ENCODE peak calls at places on chromosomes 13 and 19, in six cellular contexts. P is left ventricle myocardium superior, J is AG20443, V is SW480, Q is amygdala, U is astrocyte of the hippocampus. D is an unnamed sample.

GRCh38 chr19:2053601-2054389 is 2.8 kb upstream of the MKNK2 start:
- DNase-seq in P (peak), J (no peak), V (no peak), Q (peak), U (no peak), D (peak)

GRCh38 chr13:98992355-98992754 is 14.5 kb upstream of the DOCK9 start:
- DNase-seq in P (no peak), J (no peak), V (no peak), Q (no peak), U (no peak), D (no peak)

GRCh38 chr19:8126008-8126407 is 23.4 kb downstream of the FBN3 start:
- DNase-seq in P (no peak), J (no peak), V (no peak), Q (no peak), U (no peak), D (no peak)

GRCh38 chr19:38892841-38893240 is 6.6 kb downstream of the SIRT2 start:
- DNase-seq in P (no peak), J (no peak), V (no peak), Q (no peak), U (no peak), D (no peak)

GRCh38 chr19:50311723-50312635 is 17.2 kb downstream of the KCNC3 start:
- DNase-seq in P (no peak), J (peak), V (peak), Q (no peak), U (peak), D (no peak)

GRCh38 chr19:24074720-24075119 is 12.3 kb upstream of the ZNF254 start:
- DNase-seq in P (no peak), J (no peak), V (no peak), Q (no peak), U (no peak), D (peak)

GRCh38 chr13:77729502-77730221 is 32.2 kb downstream of the SLAIN1 start:
- DNase-seq in P (no peak), J (no peak), V (no peak), Q (no peak), U (no peak), D (no peak)

GRCh38 chr19:11273989-11274388 is 11.7 kb upstream of the DOCK6 start:
- DNase-seq in P (no peak), J (no peak), V (no peak), Q (no peak), U (no peak), D (no peak)

GRCh38 chr19:55641376-55642152 is 762 bp downstream of the ZNF580 start:
- DNase-seq in P (peak), J (no peak), V (peak), Q (no peak), U (peak), D (no peak)

GRCh38 chr19:41478171-41478570 is 35.2 kb downstream of the ERICH4 start:
- DNase-seq in P (no peak), J (no peak), V (no peak), Q (no peak), U (no peak), D (no peak)

GRCh38 chr13:44249439-44249838 is 124.2 kb upstream of the SERP2 start:
- DNase-seq in P (peak), J (peak), V (no peak), Q (no peak), U (peak), D (no peak)

GRCh38 chr13:41639955-41640780 is 182.8 kb downstream of the RGCC start:
- DNase-seq in P (no peak), J (peak), V (no peak), Q (no peak), U (no peak), D (no peak)

D was measured in left lobe of liver.